ENCODE peak calls at places on chromosomes 3 and 15, in six cellular contexts. Y is HS-27A; R is stimulated activated CD4-positive, alpha-beta T cell treated with anti-CD3 and anti-CD28 coated beads, TNF-alpha, amount 100 ng/mL, for 24 hours; W is activated CD4-positive, alpha-beta T cell treated with anti-CD3 and anti-CD28 coated beads, Interleukin-2, amount 50 U/mL, for 1 hour; S is NCI-H1694; U is NCI-H2081. A is an unnamed sample.

GRCh38 chr3:12782172-12782815 is 14.2 kb upstream of the CAND2 start:
- DNase-seq in Y (no peak), R (no peak), W (no peak), S (no peak), U (no peak), A (no peak)

GRCh38 chr3:69288161-69288895 is 97.6 kb downstream of the FRMD4B start:
- DNase-seq in Y (no peak), R (peak), W (no peak), S (no peak), U (no peak), A (no peak)

GRCh38 chr15:90381515-90381914 is 6.5 kb upstream of the IQGAP1 start:
- DNase-seq in Y (no peak), R (no peak), W (no peak), S (no peak), U (no peak), A (no peak)

GRCh38 chr3:172042136-172042535 is 2.8 kb downstream of the FNDC3B start:
- DNase-seq in Y (peak), R (no peak), W (no peak), S (no peak), U (no peak), A (no peak)

GRCh38 chr3:66138336-66139234 is 82.2 kb upstream of the SLC25A26 start:
- DNase-seq in Y (no peak), R (no peak), W (peak), S (peak), U (peak), A (no peak)

GRCh38 chr3:138459619-138460535 is 25.5 kb downstream of the ESYT3 start:
- DNase-seq in Y (no peak), R (no peak), W (no peak), S (no peak), U (no peak), A (no peak)

GRCh38 chr3:34758630-34759261 is 880.6 kb upstream of the ARPP21 start:
- DNase-seq in Y (no peak), R (no peak), W (no peak), S (no peak), U (no peak), A (no peak)

GRCh38 chr3:5186089-5186853 is 1.2 kb upstream of the EDEM1 start:
- DNase-seq in Y (no peak), R (no peak), W (no peak), S (no peak), U (no peak), A (no peak)

GRCh38 chr3:87227835-87228144 is 681 bp downstream of the CHMP2B start:
- DNase-seq in Y (no peak), R (no peak), W (no peak), S (no peak), U (no peak), A (no peak)

GRCh38 chr3:105013657-105014056 is 353.1 kb upstream of the ALCAM start:
- DNase-seq in Y (no peak), R (no peak), W (no peak), S (no peak), U (peak), A (no peak)

GRCh38 chr15:51356983-51357382 is 15.5 kb downstream of the GLDN start:
- DNase-seq in Y (no peak), R (no peak), W (no peak), S (no peak), U (no peak), A (no peak)